ENCODE peak calls at places on chromosomes 11 and 22, in four cellular contexts. X is fibroblast of pulmonary artery, E is IMR-90, W is K562. M is an unnamed sample.

GRCh38 chr11:71947498-71947897 is 18.7 kb downstream of the RNF121 start:
- DNase-seq in X (no peak), E (no peak), W (no peak), M (no peak)

GRCh38 chr22:36328635-36329216 is 59.0 kb downstream of the MYH9 start:
- DNase-seq in X (peak; percentile 88), E (peak; percentile 96), W (peak; percentile 32), M (no peak)

GRCh38 chr11:126173257-126173656 is 38.2 kb downstream of the RPUSD4 start:
- DNase-seq in X (no peak), E (no peak), W (no peak), M (no peak)

GRCh38 chr11:32259641-32260081 is 168.8 kb downstream of the RCN1 start:
- DNase-seq in X (peak; percentile 91), E (peak; percentile 87), W (no peak), M (no peak)

GRCh38 chr22:37273126-37273845 is 9.0 kb upstream of the CYTH4 start:
- DNase-seq in X (peak; percentile 68), E (peak; percentile 79), W (peak; percentile 35), M (no peak)

GRCh38 chr11:3866206-3866605 is 10.7 kb downstream of the STIM1 start:
- DNase-seq in X (peak; percentile 27), E (no peak), W (no peak), M (no peak)

GRCh38 chr22:49965291-49966040 is 4.9 kb downstream of the PIM3 start:
- DNase-seq in X (no peak), E (no peak), W (no peak), M (no peak)

GRCh38 chr22:30538280-30538679 is 8.3 kb downstream of the SEC14L6 start:
- DNase-seq in X (peak; percentile 38), E (peak; percentile 19), W (no peak), M (no peak)

GRCh38 chr11:26158251-26158650 is 173.7 kb upstream of the ANO3 start:
- DNase-seq in X (no peak), E (no peak), W (no peak), M (no peak)

GRCh38 chr11:68118753-68119448 is 2.3 kb downstream of the CHKA start:
- DNase-seq in X (no peak), E (peak; percentile 38), W (no peak), M (no peak)

GRCh38 chr22:39519681-39520053 is 695 bp upstream of the ATF4 start:
- DNase-seq in X (no peak), E (no peak), W (no peak), M (no peak)

GRCh38 chr11:66015094-66015881 is 3.5 kb downstream of the CST6 start:
- DNase-seq in X (peak; percentile 46), E (no peak), W (no peak), M (no peak)

GRCh38 chr11:12159351-12160099 is 49.1 kb downstream of the MICAL2 start:
- DNase-seq in X (peak; percentile 89), E (peak; percentile 97), W (no peak), M (no peak)

GRCh38 chr11:78656984-78657383 is 82.3 kb upstream of the NARS2 start:
- DNase-seq in X (no peak), E (no peak), W (no peak), M (no peak)

GRCh38 chr11:88015170-88015569 is 160.1 kb downstream of the RAB38 start:
- DNase-seq in X (no peak), E (no peak), W (no peak), M (no peak)

GRCh38 chr11:10627816-10628215 is 59.4 kb upstream of the LYVE1 start:
- DNase-seq in X (no peak), E (no peak), W (no peak), M (no peak)

GRCh38 chr11:8288166-8288772 is 24.6 kb upstream of the LMO1 start:
- DNase-seq in X (no peak), E (no peak), W (no peak), M (no peak)

GRCh38 chr11:11422291-11423128 is 69.5 kb upstream of the CSNK2A3 start:
- DNase-seq in X (no peak), E (no peak), W (no peak), M (no peak)

GRCh38 chr22:24937114-24937513 is 9.4 kb downstream of the LHFPL7 start:
- DNase-seq in X (peak; percentile 56), E (no peak), W (no peak), M (peak; percentile 36)

GRCh38 chr11:12769834-12770345 is 95.7 kb downstream of the TEAD1 start:
- DNase-seq in X (peak; percentile 88), E (peak; percentile 75), W (no peak), M (no peak)

GRCh38 chr11:1397862-1398505 is 8.2 kb downstream of the BRSK2 start:
- DNase-seq in X (no peak), E (no peak), W (peak; percentile 20), M (no peak)

DNA sequence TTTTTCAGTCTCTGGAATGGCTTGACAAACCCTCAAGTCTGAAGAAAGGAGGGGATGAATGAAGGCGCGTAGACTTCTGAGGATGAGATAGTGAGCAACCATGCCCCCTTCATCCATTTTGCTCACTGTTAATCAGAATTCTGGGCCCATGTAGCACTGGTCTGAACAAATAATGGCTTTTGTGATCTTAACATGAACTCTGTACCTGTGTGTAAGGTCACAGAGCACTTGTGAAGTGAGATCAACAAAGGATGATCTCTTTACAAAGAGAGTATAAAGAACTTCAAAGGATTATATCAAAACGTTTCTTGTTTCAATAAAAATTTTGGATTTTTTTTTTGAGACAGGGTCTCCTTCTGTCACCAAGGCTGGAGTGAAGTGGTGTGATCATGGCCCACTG is 976.7 kb downstream of the OPCML start:
- DNase-seq in X (no peak), E (no peak), W (no peak), M (no peak)
- TF ChIP-seq CTCF in X (no peak), E (no peak), W (no peak), M (no peak)

GRCh38 chr11:94507485-94507884 is 4.8 kb upstream of the C11orf97 start:
- DNase-seq in X (no peak), E (no peak), W (no peak), M (no peak)

GRCh38 chr11:94513091-94513490 is 830 bp downstream of the C11orf97 start:
- DNase-seq in X (no peak), E (no peak), W (no peak), M (no peak)

GRCh38 chr11:94516725-94517124 is 4.5 kb downstream of the C11orf97 start:
- DNase-seq in X (no peak), E (no peak), W (no peak), M (no peak)

GRCh38 chr11:94515398-94515797 is 3.1 kb downstream of the C11orf97 start:
- DNase-seq in X (no peak), E (no peak), W (no peak), M (no peak)

GRCh38 chr11:94511932-94512781 is at the start of gene C11orf97:
- DNase-seq in X (peak; percentile 46), E (peak; percentile 30), W (peak; percentile 13), M (peak; percentile 73)
- TF ChIP-seq CTCF in X (no peak), E (no peak), W (no peak), M (no peak)

GRCh38 chr11:107549253-107549953 is 16.1 kb downstream of the ALKBH8 start:
- DNase-seq in X (peak; percentile 70), E (peak; percentile 51), W (peak; percentile 36), M (no peak)
- TF ChIP-seq CTCF in X (peak; percentile 89), E (peak; percentile 87), W (peak; percentile 56), M (peak; percentile 76)

DNA sequence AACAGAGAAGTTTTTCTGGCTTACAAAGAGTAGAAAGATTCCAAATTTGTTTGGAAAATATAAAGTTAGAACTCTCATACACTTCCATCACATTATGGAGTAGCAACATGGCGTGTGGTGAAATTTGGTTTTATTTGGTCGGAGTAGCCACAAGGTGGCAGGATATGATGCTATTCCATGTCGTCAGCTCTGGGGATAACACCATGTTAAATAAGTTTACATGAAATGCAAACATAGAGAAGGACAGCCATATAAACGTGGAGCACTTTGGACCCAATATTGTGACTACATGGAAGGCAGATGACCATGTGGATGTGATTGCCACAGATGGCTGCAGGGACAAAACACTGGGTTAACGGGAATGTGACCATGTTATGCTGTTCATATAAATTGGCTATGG is 21.1 kb downstream of the OR5M11 start:
- DNase-seq in X (no peak), E (no peak), W (no peak), M (no peak)
- TF ChIP-seq CTCF in X (no peak), E (no peak), W (no peak), M (peak; percentile 23)

GRCh38 chr11:110432713-110433392 is 3.1 kb downstream of the FDX1 start:
- DNase-seq in X (peak; percentile 36), E (peak; percentile 60), W (no peak), M (no peak)

GRCh38 chr11:110433393-110434333 is 3.9 kb downstream of the FDX1 start:
- DNase-seq in X (peak; percentile 52), E (peak; percentile 42), W (peak; percentile 32), M (no peak)

GRCh38 chr11:110435780-110436717 is 6.3 kb downstream of the FDX1 start:
- DNase-seq in X (peak; percentile 48), E (peak; percentile 39), W (peak; percentile 53), M (no peak)

GRCh38 chr11:110438017-110438416 is 8.3 kb downstream of the FDX1 start:
- DNase-seq in X (no peak), E (no peak), W (no peak), M (no peak)

GRCh38 chr11:110434952-110435779 is 5.4 kb downstream of the FDX1 start:
- DNase-seq in X (no peak), E (no peak), W (no peak), M (no peak)
- TF ChIP-seq CTCF in X (peak; percentile 14), E (peak; percentile 25), W (peak; percentile 10), M (no peak)

DNA sequence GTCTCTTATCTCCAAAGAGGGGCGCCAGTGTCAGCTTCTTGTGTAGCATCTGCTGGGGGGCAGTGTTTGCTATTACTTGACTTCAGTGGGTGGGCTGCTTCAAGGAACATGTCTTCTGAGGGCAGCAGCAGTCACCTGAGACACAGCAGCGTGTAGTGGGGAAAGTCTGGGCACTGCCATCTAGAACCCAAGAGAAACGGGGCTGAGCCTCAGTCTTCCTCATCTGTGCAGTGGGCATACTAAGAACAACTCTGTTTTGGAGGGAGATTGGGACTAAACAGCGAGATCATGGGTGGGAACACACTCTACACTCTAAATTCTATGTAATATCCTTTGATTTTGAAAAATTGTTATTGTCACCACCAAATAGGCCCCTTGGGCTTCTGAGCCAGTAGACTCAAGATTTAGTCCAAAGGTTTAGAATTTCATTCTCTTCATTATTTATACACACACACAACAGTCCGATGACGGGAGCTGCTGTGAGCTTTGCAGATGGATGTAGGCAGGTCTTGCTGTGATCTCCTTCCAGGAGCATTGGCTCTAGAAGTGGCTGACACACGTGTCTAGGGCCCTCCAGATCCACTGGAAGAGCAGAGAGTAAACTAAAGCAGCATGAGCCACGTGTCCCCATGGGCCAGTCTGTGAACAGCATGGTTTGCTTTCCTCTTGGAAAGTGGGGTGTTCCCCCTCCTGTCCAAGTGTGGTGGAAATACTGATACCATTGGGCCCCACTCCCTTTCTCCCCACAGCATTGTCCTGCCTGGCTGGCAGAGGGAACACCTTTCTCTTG is 51.7 kb downstream of the TRAF6 start:
- DNase-seq in X (no peak), E (no peak), W (no peak), M (no peak)
- TF ChIP-seq CTCF in X (no peak), E (no peak), W (no peak), M (no peak)

M was measured in endothelial cell.